ENCODE peak calls at places on chromosomes 1 and 21, in nine cellular contexts. One of them, this sample, is unnamed.
A peak's percentile ranks its signal among the peaks of the same experiment; 100 is the strongest.

GRCh38 chr21:45408271-45408791 is 3.4 kb downstream of the COL18A1 start:
- DNase-seq in psoas muscle: peak; percentile 13
- DNase-seq in MM.1S: no peak
- DNase-seq in adrenal gland: peak; percentile 18
- DNase-seq in upper lobe of right lung: no peak
- DNase-seq in BE2C: no peak
- DNase-seq in Caco-2: no peak
- DNase-seq in OCI-LY7: no peak
- DNase-seq in uterus: no peak
- DNase-seq in this sample: no peak

GRCh38 chr1:48470506-48470905 is 1.5 kb downstream of the SPATA6 start:
- DNase-seq in psoas muscle: peak; percentile 26
- DNase-seq in MM.1S: no peak
- DNase-seq in adrenal gland: peak; percentile 79
- DNase-seq in upper lobe of right lung: no peak
- DNase-seq in BE2C: no peak
- DNase-seq in Caco-2: no peak
- DNase-seq in OCI-LY7: no peak
- DNase-seq in uterus: peak; percentile 38
- DNase-seq in this sample: peak; percentile 14

GRCh38 chr1:160373696-160374095 is 6.8 kb downstream of the NHLH1 start:
- DNase-seq in psoas muscle: no peak
- DNase-seq in MM.1S: no peak
- DNase-seq in adrenal gland: no peak
- DNase-seq in upper lobe of right lung: no peak
- DNase-seq in BE2C: no peak
- DNase-seq in Caco-2: no peak
- DNase-seq in OCI-LY7: no peak
- DNase-seq in uterus: no peak
- DNase-seq in this sample: no peak

GRCh38 chr1:177960939-177961622 is 8.8 kb downstream of the SEC16B start:
- DNase-seq in psoas muscle: no peak
- DNase-seq in MM.1S: no peak
- DNase-seq in adrenal gland: no peak
- DNase-seq in upper lobe of right lung: no peak
- DNase-seq in BE2C: no peak
- DNase-seq in Caco-2: no peak
- DNase-seq in OCI-LY7: no peak
- DNase-seq in uterus: no peak
- DNase-seq in this sample: no peak

GRCh38 chr1:64092851-64093371 is 110.5 kb upstream of the UBE2U start:
- DNase-seq in psoas muscle: no peak
- DNase-seq in MM.1S: no peak
- DNase-seq in adrenal gland: no peak
- DNase-seq in upper lobe of right lung: no peak
- DNase-seq in BE2C: no peak
- DNase-seq in Caco-2: no peak
- DNase-seq in OCI-LY7: no peak
- DNase-seq in uterus: no peak
- DNase-seq in this sample: no peak

GRCh38 chr1:157411769-157412168 is 140.5 kb downstream of the FCRL5 start:
- DNase-seq in psoas muscle: no peak
- DNase-seq in MM.1S: no peak
- DNase-seq in adrenal gland: no peak
- DNase-seq in upper lobe of right lung: no peak
- DNase-seq in BE2C: no peak
- DNase-seq in Caco-2: no peak
- DNase-seq in OCI-LY7: no peak
- DNase-seq in uterus: no peak
- DNase-seq in this sample: no peak

GRCh38 chr1:176820292-176821056 is 344.0 kb downstream of the ASTN1 start:
- DNase-seq in psoas muscle: no peak
- DNase-seq in MM.1S: no peak
- DNase-seq in adrenal gland: no peak
- DNase-seq in upper lobe of right lung: no peak
- DNase-seq in BE2C: no peak
- DNase-seq in Caco-2: no peak
- DNase-seq in OCI-LY7: no peak
- DNase-seq in uterus: no peak
- DNase-seq in this sample: no peak

GRCh38 chr1:72283204-72284083 is 1.1 kb upstream of the NEGR1 start:
- DNase-seq in psoas muscle: peak; percentile 70
- DNase-seq in MM.1S: peak; percentile 30
- DNase-seq in adrenal gland: peak; percentile 65
- DNase-seq in upper lobe of right lung: peak; percentile 88
- DNase-seq in BE2C: peak; percentile 38
- DNase-seq in Caco-2: peak; percentile 6
- DNase-seq in OCI-LY7: no peak
- DNase-seq in uterus: peak; percentile 75
- DNase-seq in this sample: peak; percentile 69

GRCh38 chr1:43057567-43057966 is 98.9 kb upstream of the SLC2A1 start:
- DNase-seq in psoas muscle: no peak
- DNase-seq in MM.1S: no peak
- DNase-seq in adrenal gland: no peak
- DNase-seq in upper lobe of right lung: no peak
- DNase-seq in BE2C: no peak
- DNase-seq in Caco-2: no peak
- DNase-seq in OCI-LY7: no peak
- DNase-seq in uterus: no peak
- DNase-seq in this sample: no peak

GRCh38 chr1:228978486-228979324 is 243.4 kb downstream of the RHOU start:
- DNase-seq in psoas muscle: peak; percentile 35
- DNase-seq in MM.1S: no peak
- DNase-seq in adrenal gland: peak; percentile 52
- DNase-seq in upper lobe of right lung: no peak
- DNase-seq in BE2C: no peak
- DNase-seq in Caco-2: no peak
- DNase-seq in OCI-LY7: no peak
- DNase-seq in uterus: peak; percentile 61
- DNase-seq in this sample: no peak

GRCh38 chr1:214546076-214546475 is 5.3 kb downstream of the PTPN14 start:
- DNase-seq in psoas muscle: no peak
- DNase-seq in MM.1S: no peak
- DNase-seq in adrenal gland: no peak
- DNase-seq in upper lobe of right lung: no peak
- DNase-seq in BE2C: no peak
- DNase-seq in Caco-2: no peak
- DNase-seq in OCI-LY7: no peak
- DNase-seq in uterus: no peak
- DNase-seq in this sample: no peak

GRCh38 chr1:11880911-11881748 is 22.4 kb upstream of the NPPB start:
- DNase-seq in psoas muscle: peak; percentile 81
- DNase-seq in MM.1S: no peak
- DNase-seq in adrenal gland: no peak
- DNase-seq in upper lobe of right lung: no peak
- DNase-seq in BE2C: peak; percentile 78
- DNase-seq in Caco-2: no peak
- DNase-seq in OCI-LY7: no peak
- DNase-seq in uterus: no peak
- DNase-seq in this sample: no peak

GRCh38 chr1:67491280-67491679 is 61.1 kb upstream of the SERBP1 start:
- DNase-seq in psoas muscle: no peak
- DNase-seq in MM.1S: no peak
- DNase-seq in adrenal gland: no peak
- DNase-seq in upper lobe of right lung: no peak
- DNase-seq in BE2C: no peak
- DNase-seq in Caco-2: no peak
- DNase-seq in OCI-LY7: no peak
- DNase-seq in uterus: no peak
- DNase-seq in this sample: no peak

GRCh38 chr1:228148196-228148861 is 1.4 kb upstream of the GJC2 start:
- DNase-seq in psoas muscle: no peak
- DNase-seq in MM.1S: no peak
- DNase-seq in adrenal gland: peak; percentile 40
- DNase-seq in upper lobe of right lung: no peak
- DNase-seq in BE2C: peak; percentile 8
- DNase-seq in Caco-2: no peak
- DNase-seq in OCI-LY7: no peak
- DNase-seq in uterus: peak; percentile 47
- DNase-seq in this sample: no peak

GRCh38 chr1:211526101-211526500 is 34.1 kb upstream of the RD3 start:
- DNase-seq in psoas muscle: no peak
- DNase-seq in MM.1S: no peak
- DNase-seq in adrenal gland: no peak
- DNase-seq in upper lobe of right lung: no peak
- DNase-seq in BE2C: no peak
- DNase-seq in Caco-2: no peak
- DNase-seq in OCI-LY7: no peak
- DNase-seq in uterus: no peak
- DNase-seq in this sample: no peak

GRCh38 chr1:230310381-230311163 is 115.6 kb downstream of the PGBD5 start:
- DNase-seq in psoas muscle: peak; percentile 67
- DNase-seq in MM.1S: peak; percentile 76
- DNase-seq in adrenal gland: peak; percentile 83
- DNase-seq in upper lobe of right lung: peak; percentile 78
- DNase-seq in BE2C: peak; percentile 74
- DNase-seq in Caco-2: peak; percentile 78
- DNase-seq in OCI-LY7: peak; percentile 74
- DNase-seq in uterus: peak; percentile 78
- DNase-seq in this sample: peak; percentile 25

DNA sequence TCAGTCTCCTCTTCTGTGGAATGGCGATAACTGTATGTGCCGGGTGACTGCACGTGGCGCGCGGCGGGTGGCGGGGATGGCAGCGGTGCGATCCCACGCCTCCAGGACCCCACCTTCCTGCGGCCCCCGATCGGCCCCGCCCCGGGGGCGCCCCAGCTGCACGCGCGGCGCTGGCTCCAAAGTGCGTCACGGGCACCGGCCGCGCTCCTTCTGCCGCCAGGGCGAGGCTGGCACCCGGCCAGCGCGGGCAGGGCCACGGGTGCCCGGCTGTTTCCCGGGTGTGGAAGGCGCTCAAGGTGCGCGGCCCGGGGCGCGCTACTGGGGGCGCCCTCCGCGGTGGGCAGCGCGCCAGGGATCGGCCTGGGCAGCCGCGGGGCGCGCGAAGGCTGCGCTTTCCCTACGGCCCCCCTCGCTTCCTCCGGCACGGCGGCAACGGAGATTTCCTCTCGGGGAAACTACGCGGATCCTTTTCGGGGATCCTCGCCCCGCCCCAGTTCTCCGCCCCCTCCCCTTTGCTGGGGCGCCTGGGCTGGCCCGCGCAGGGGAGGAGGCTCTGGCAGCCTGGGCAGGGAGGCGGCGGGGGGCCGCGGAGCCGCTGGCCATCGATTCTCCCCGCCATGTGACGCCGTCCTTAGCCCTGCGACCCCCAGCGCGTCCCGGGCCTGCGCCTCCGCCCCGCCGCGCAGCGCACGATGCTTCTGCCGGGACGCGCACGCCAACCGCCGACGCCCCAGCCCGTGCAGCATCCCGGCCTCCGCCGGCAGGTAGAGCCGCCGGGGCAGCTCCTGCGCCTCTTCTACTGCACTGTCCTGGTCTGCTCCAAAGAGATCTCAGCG is at the start of gene EVA1C:
- DNase-seq in psoas muscle: peak; percentile 74
- DNase-seq in MM.1S: no peak
- DNase-seq in adrenal gland: peak; percentile 40
- DNase-seq in upper lobe of right lung: peak; percentile 89
- DNase-seq in BE2C: peak; percentile 25
- DNase-seq in Caco-2: peak; percentile 35
- DNase-seq in OCI-LY7: no peak
- DNase-seq in uterus: peak; percentile 77
- DNase-seq in this sample: no peak
- TF ChIP-seq CTCF in psoas muscle: peak; percentile 26
- TF ChIP-seq CTCF in MM.1S: no peak
- TF ChIP-seq CTCF in adrenal gland: no peak
- TF ChIP-seq CTCF in upper lobe of right lung: peak; percentile 21
- TF ChIP-seq CTCF in BE2C: no peak
- TF ChIP-seq CTCF in Caco-2: no peak
- TF ChIP-seq CTCF in OCI-LY7: no peak
- TF ChIP-seq CTCF in uterus: peak; percentile 22
- TF ChIP-seq CTCF in this sample: no peak

GRCh38 chr1:7540816-7541215 is 230.3 kb upstream of the VAMP3 start:
- DNase-seq in psoas muscle: no peak
- DNase-seq in MM.1S: no peak
- DNase-seq in adrenal gland: no peak
- DNase-seq in upper lobe of right lung: no peak
- DNase-seq in BE2C: no peak
- DNase-seq in Caco-2: no peak
- DNase-seq in OCI-LY7: no peak
- DNase-seq in uterus: no peak
- DNase-seq in this sample: no peak
- H3K4me3 ChIP-seq in psoas muscle: no peak overlapping the region
- H3K4me3 ChIP-seq in MM.1S: no peak overlapping the region
- H3K4me3 ChIP-seq in adrenal gland: no peak overlapping the region
- H3K4me3 ChIP-seq in upper lobe of right lung: no peak overlapping the region
- H3K4me3 ChIP-seq in BE2C: no peak overlapping the region
- H3K4me3 ChIP-seq in Caco-2: no peak overlapping the region
- H3K4me3 ChIP-seq in OCI-LY7: no peak overlapping the region
- H3K4me3 ChIP-seq in uterus: no peak overlapping the region
- H3K4me3 ChIP-seq in this sample: no peak overlapping the region

GRCh38 chr1:165954940-165955339 is 127.5 kb downstream of the UCK2 start:
- DNase-seq in psoas muscle: no peak
- DNase-seq in MM.1S: no peak
- DNase-seq in adrenal gland: no peak
- DNase-seq in upper lobe of right lung: no peak
- DNase-seq in BE2C: no peak
- DNase-seq in Caco-2: no peak
- DNase-seq in OCI-LY7: no peak
- DNase-seq in uterus: no peak
- DNase-seq in this sample: no peak
- H3K4me1 ChIP-seq in psoas muscle: no peaks in the 10 kb centered on the region
- H3K4me1 ChIP-seq in MM.1S: no peaks in the 10 kb centered on the region
- H3K4me1 ChIP-seq in adrenal gland: no peaks in the 10 kb centered on the region
- H3K4me1 ChIP-seq in upper lobe of right lung: no peaks in the 10 kb centered on the region
- H3K4me1 ChIP-seq in BE2C: no peaks in the 10 kb centered on the region
- H3K4me1 ChIP-seq in Caco-2: no peaks in the 10 kb centered on the region
- H3K4me1 ChIP-seq in OCI-LY7: no peaks in the 10 kb centered on the region
- H3K4me1 ChIP-seq in uterus: no peaks in the 10 kb centered on the region
- H3K4me1 ChIP-seq in this sample: no peaks in the 10 kb centered on the region

GRCh38 chr1:223430221-223430620 is 37.0 kb downstream of the CCDC185 start:
- DNase-seq in psoas muscle: no peak
- DNase-seq in MM.1S: no peak
- DNase-seq in adrenal gland: no peak
- DNase-seq in upper lobe of right lung: no peak
- DNase-seq in BE2C: no peak
- DNase-seq in Caco-2: no peak
- DNase-seq in OCI-LY7: no peak
- DNase-seq in uterus: no peak
- DNase-seq in this sample: no peak

GRCh38 chr1:223429821-223430220 is 36.6 kb downstream of the CCDC185 start:
- DNase-seq in psoas muscle: no peak
- DNase-seq in MM.1S: no peak
- DNase-seq in adrenal gland: no peak
- DNase-seq in upper lobe of right lung: no peak
- DNase-seq in BE2C: no peak
- DNase-seq in Caco-2: no peak
- DNase-seq in OCI-LY7: no peak
- DNase-seq in uterus: no peak
- DNase-seq in this sample: peak; percentile 12

GRCh38 chr1:223426936-223427335 is 33.7 kb downstream of the CCDC185 start:
- DNase-seq in psoas muscle: no peak
- DNase-seq in MM.1S: no peak
- DNase-seq in adrenal gland: no peak
- DNase-seq in upper lobe of right lung: no peak
- DNase-seq in BE2C: no peak
- DNase-seq in Caco-2: no peak
- DNase-seq in OCI-LY7: no peak
- DNase-seq in uterus: no peak
- DNase-seq in this sample: peak; percentile 77

GRCh38 chr1:223425550-223425949 is 32.3 kb downstream of the CCDC185 start:
- DNase-seq in psoas muscle: no peak
- DNase-seq in MM.1S: no peak
- DNase-seq in adrenal gland: no peak
- DNase-seq in upper lobe of right lung: no peak
- DNase-seq in BE2C: no peak
- DNase-seq in Caco-2: no peak
- DNase-seq in OCI-LY7: no peak
- DNase-seq in uterus: no peak
- DNase-seq in this sample: no peak

GRCh38 chr1:223429313-223429731 is 36.1 kb downstream of the CCDC185 start:
- DNase-seq in psoas muscle: no peak
- DNase-seq in MM.1S: no peak
- DNase-seq in adrenal gland: peak; percentile 82
- DNase-seq in upper lobe of right lung: no peak
- DNase-seq in BE2C: no peak
- DNase-seq in Caco-2: no peak
- DNase-seq in OCI-LY7: no peak
- DNase-seq in uterus: no peak
- DNase-seq in this sample: peak; percentile 81
- TF ChIP-seq CTCF in psoas muscle: no peak
- TF ChIP-seq CTCF in MM.1S: no peak
- TF ChIP-seq CTCF in adrenal gland: no peak
- TF ChIP-seq CTCF in upper lobe of right lung: no peak
- TF ChIP-seq CTCF in BE2C: no peak
- TF ChIP-seq CTCF in Caco-2: no peak
- TF ChIP-seq CTCF in OCI-LY7: no peak
- TF ChIP-seq CTCF in uterus: no peak
- TF ChIP-seq CTCF in this sample: no peak

This sample was measured in astrocyte.